ENCODE peak calls at places on chromosomes 12 and 14, in four cellular contexts. P, B, K and N are unnamed samples.

GRCh38 chr14:94115068-94115591 is 4.6 kb downstream of the IFI27 start:
- DNase-seq in P (peak; percentile 47), B (peak; percentile 34), K (no peak), N (no peak)

GRCh38 chr12:62758216-62758615 is 176.7 kb downstream of the PPM1H start:
- DNase-seq in K (no peak), B (no peak), P (no peak), N (no peak)

GRCh38 chr14:101508196-101508947 is 52.9 kb upstream of the DIO3 start:
- DNase-seq in B (no peak), P (peak; percentile 0), K (no peak), N (no peak)

GRCh38 chr14:104536942-104537612 is 42.5 kb upstream of the C14orf180 start:
- DNase-seq in K (no peak), P (no peak), B (no peak), N (peak; percentile 78)

GRCh38 chr12:95836185-95836609 is 22.6 kb upstream of the SNRPF start:
- DNase-seq in B (no peak), K (no peak), P (no peak), N (peak; percentile 41)

GRCh38 chr14:99807413-99808132 is 14.4 kb downstream of the EML1 start:
- DNase-seq in B (no peak), P (no peak), K (no peak), N (no peak)

GRCh38 chr12:25590021-25590721 is 37.1 kb upstream of the LMNTD1 start:
- DNase-seq in K (no peak), P (no peak), B (no peak), N (no peak)

GRCh38 chr14:56300495-56300894 is 182.3 kb downstream of the PELI2 start:
- DNase-seq in P (no peak), B (no peak), K (no peak), N (no peak)

GRCh38 chr12:27583057-27583797 is 59.2 kb downstream of the PPFIBP1 start:
- DNase-seq in B (no peak), K (no peak), P (no peak), N (no peak)

GRCh38 chr12:23356440-23356839 is 593.0 kb downstream of the SOX5 start:
- DNase-seq in K (no peak), B (no peak), P (no peak), N (no peak)

GRCh38 chr14:96260341-96260821 is 4.4 kb downstream of the BDKRB1 start:
- DNase-seq in P (no peak), K (no peak), B (no peak), N (no peak)

DNA sequence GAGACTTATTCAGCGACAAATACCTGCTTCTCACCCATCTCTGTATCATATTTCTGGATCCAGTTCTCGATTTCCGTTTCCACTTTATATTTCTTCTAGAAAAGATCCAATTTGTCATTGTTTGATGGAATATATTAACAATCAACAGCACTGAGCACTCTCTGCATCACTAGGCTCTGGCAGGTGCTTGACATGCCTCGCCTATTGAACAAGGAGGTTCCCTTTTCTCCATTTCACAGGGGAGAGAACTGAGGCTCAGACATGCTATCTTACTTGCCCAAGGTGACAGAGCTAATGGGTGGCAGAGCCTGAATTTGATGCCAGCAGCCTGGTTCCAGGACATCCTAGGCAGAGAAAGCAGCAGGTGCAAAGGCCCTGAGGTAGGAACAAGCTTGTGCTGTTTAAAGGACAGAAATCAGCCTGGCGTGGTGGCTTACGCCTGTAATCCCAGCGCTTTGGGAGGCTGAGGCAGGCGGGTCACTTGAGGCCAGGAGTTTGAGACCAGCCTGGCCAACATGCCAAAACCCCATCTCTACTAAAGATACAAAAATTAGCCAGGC is 12.1 kb downstream of the RITA1 start:
- DNase-seq in P (no peak), B (no peak), K (no peak), N (no peak)
- H3K27ac ChIP-seq in P (no peak overlapping the region), B (no peak overlapping the region), K (no peak overlapping the region), N (no peak overlapping the region)

GRCh38 chr12:88185988-88186387 is 43.9 kb downstream of the TMTC3 start:
- DNase-seq in K (no peak), B (no peak), P (no peak), N (peak; percentile 76)
- H3K27ac ChIP-seq in K (no peak overlapping the region), B (no peak overlapping the region), P (no peak overlapping the region), N (peak overlapping the region; percentile 19)

DNA sequence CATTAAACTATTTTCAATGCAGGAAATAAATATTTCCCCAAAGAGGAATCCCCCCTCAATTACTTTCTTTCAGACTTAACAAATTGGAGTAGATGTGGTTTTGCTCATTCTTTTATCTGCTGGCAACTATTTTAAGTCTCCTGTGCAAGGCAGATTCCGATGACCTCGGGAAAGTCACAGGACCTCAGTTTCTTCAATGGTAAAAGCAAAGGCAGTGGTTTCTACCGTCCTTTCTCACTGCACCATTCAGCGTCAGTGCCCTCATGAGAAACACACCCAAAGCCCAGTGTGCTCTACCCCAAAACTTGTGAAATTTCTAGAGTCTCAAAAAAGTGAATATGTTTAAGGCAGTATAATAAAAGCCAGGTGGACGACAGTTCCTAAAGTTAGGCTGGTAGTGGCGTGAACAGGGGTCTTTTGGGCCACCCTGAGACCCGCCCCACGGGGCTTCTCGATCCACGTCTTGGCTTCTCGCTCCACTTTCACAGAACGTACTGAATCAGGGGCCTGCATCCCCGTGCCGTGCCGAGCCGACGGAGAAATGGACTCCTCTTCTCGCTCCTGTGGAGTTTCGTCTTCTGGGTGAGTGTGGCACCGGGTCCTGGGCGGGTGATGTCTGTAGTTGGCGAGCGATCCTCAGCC is 1.3 kb upstream of the ARHGAP5 start:
- DNase-seq in P (peak; percentile 68), K (no peak), B (no peak), N (no peak)
- H3K27ac ChIP-seq in P (peak overlapping the region; percentile 100), K (peak overlapping the region; percentile 74), B (peak overlapping the region; percentile 99), N (peak overlapping the region; percentile 97)

GRCh38 chr14:91127411-91127810 is 13.5 kb downstream of the DGLUCY start:
- DNase-seq in B (peak; percentile 90), P (peak; percentile 84), K (no peak), N (peak; percentile 80)
- H3K27ac ChIP-seq in B (peak overlapping the region; percentile 88), P (peak overlapping the region; percentile 70), K (no peak overlapping the region), N (peak overlapping the region; percentile 99)

DNA sequence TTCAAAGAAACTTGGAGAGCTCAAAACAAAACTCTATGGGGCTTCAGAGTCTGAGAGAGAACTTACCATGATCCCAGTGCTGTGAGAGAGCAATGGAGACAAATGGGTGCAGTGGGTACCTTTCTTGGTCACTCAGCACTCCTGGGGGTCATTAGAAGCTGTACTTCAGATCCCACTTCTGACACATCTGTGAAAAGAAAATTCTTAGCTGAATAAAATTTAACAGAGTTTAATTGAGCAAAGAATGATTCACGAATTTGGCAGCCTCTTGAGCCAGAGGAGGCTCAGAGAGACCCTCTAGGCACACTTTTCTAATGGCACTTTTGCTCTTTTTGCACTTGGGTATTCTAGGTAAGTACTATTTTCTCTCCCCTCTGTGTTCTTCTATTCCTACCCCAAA is 96.8 kb upstream of the SYT10 start:
- DNase-seq in B (no peak), K (no peak), P (no peak), N (no peak)
- H3K27ac ChIP-seq in B (no peak overlapping the region), K (no peak overlapping the region), P (no peak overlapping the region), N (no peak overlapping the region)

DNA sequence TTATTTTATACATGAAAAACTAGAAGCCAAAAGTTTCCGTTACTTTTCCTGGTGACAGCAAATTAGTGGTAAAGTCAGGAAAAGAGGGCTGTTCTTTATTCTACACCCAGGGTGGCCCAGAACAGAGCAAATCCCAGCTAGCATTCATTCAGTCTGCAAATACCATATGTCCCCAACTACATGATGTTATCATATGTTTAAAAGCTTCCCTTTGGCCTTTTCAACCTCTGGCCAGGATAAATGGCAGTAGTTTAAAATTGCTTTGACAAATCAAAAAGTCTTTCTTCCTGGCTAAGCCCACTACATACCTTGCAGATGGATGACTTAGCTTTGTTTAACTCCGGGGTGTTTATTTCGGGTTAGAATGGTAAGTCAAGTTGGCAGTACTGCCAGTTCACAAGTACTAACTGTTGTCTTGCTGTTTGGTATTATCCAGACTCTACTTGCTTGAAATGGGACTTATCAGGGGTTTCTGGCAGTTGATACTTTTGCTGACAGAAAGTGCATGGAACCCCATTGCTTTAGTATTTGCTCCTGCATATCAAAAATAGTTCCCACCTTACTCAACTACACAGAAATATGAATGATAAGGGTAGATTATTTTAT is 69.7 kb downstream of the PKP2 start:
- DNase-seq in B (no peak), K (no peak), P (no peak), N (no peak)
- H3K27ac ChIP-seq in B (no peak overlapping the region), K (no peak overlapping the region), P (no peak overlapping the region), N (no peak overlapping the region)

GRCh38 chr12:20211537-20211936 is 156.8 kb upstream of the PDE3A start:
- DNase-seq in P (no peak), B (no peak), K (no peak), N (no peak)
- H3K27ac ChIP-seq in P (peak overlapping the region; percentile 80), B (peak overlapping the region; percentile 74), K (no peak overlapping the region), N (no peak overlapping the region)

DNA sequence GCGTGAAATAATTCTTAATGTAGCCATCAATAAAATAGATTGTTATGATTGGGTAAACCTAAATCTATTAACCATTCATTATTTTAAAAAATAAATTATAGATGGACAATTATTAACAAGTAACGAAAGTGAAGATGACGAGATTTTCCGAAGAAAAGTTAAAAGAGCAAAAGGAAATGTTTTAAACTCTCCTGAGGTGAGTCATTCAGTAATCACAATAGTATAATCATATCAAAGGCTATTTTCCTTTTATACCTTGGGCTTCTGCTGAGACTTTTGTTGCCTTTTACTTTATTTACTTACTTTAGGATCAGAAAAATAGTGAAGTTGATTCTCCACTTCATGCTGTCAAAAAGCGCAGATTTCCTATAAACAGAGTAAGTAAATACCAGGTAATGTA is 45.6 kb downstream of the FANCM start:
- DNase-seq in B (no peak), P (no peak), K (no peak), N (no peak)
- H3K27ac ChIP-seq in B (no peak overlapping the region), P (no peak overlapping the region), K (no peak overlapping the region), N (no peak overlapping the region)

DNA sequence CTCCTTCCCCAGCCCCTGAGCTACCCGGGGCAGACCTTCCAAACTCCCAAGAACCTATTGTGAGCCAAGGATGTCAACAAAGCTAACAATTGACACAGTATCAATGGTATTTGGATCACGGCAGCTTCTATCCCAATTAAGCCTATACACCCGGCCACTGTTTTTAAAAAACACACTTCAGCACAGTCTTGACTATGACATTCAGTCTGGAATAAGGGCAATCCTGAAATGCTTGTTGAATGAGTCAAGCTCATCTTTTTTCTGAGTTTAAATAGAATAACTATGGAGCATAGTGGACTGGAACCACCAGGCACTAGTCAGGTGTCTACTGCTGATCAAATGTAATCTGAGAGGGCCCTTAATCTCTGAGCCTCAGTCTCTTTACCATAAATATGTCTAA is 5.7 kb downstream of the DENND5B start:
- DNase-seq in K (no peak), P (no peak), B (no peak), N (no peak)
- H3K27ac ChIP-seq in K (no peak overlapping the region), P (peak overlapping the region; percentile 9), B (peak overlapping the region; percentile 24), N (no peak overlapping the region)

GRCh38 chr14:60091550-60092511 is at the start of gene PCNX4:
- DNase-seq in P (peak; percentile 98), K (peak; percentile 89), B (peak; percentile 97), N (peak; percentile 92)

GRCh38 chr14:60087664-60088063 is 4.1 kb upstream of the PCNX4 start:
- DNase-seq in K (no peak), P (no peak), B (no peak), N (no peak)

GRCh38 chr14:60090864-60091519 is 731 bp upstream of the PCNX4 start:
- DNase-seq in B (peak; percentile 33), K (no peak), P (peak; percentile 31), N (no peak)

GRCh38 chr14:60092516-60092915 is 793 bp downstream of the PCNX4 start:
- DNase-seq in B (no peak), K (no peak), P (peak; percentile 18), N (no peak)

GRCh38 chr14:60089201-60089600 is 2.5 kb upstream of the PCNX4 start:
- DNase-seq in B (no peak), K (no peak), P (no peak), N (no peak)
- H3K27ac ChIP-seq in B (no peak overlapping the region), K (no peak overlapping the region), P (no peak overlapping the region), N (no peak overlapping the region)